ENCODE peak calls at places on chromosomes 7 and 10, in four cellular contexts. V, A, C and P are unnamed samples.

GRCh38 chr7:44326261-44327125 is 1.1 kb upstream of the CAMK2B start:
- DNase-seq in V (no peak), A (no peak), C (no peak), P (no peak)

GRCh38 chr10:17123062-17123661 is 6.4 kb downstream of the CUBN start:
- DNase-seq in V (no peak), A (no peak), C (no peak), P (no peak)

GRCh38 chr7:86823769-86824168 is 180.1 kb downstream of the GRM3 start:
- DNase-seq in V (no peak), A (no peak), C (no peak), P (no peak)

GRCh38 chr7:32048970-32049369 is 21.2 kb downstream of the PDE1C start:
- DNase-seq in V (no peak), A (no peak), C (no peak), P (peak)

GRCh38 chr7:154484406-154484805 is 432.2 kb downstream of the DPP6 start:
- DNase-seq in V (no peak), A (peak), C (no peak), P (no peak)

GRCh38 chr7:90455163-90456030 is 14.0 kb upstream of the PTTG1IP2 start:
- DNase-seq in V (peak), A (peak), C (peak), P (peak)

GRCh38 chr10:48602401-48603135 is 2.3 kb downstream of the ARHGAP22 start:
- DNase-seq in V (no peak), A (no peak), C (no peak), P (no peak)

GRCh38 chr10:49079072-49079471 is 36.2 kb downstream of the VSTM4 start:
- DNase-seq in V (no peak), A (no peak), C (no peak), P (no peak)

GRCh38 chr10:119254355-119254754 is 47.0 kb downstream of the GRK5 start:
- DNase-seq in V (no peak), A (no peak), C (no peak), P (no peak)

GRCh38 chr7:42272793-42273665 is 36.0 kb upstream of the GLI3 start:
- DNase-seq in V (no peak), A (no peak), C (no peak), P (no peak)

GRCh38 chr7:135923700-135924261 is 53.4 kb downstream of the MTPN start:
- DNase-seq in V (no peak), A (peak), C (peak), P (no peak)

GRCh38 chr7:85474234-85474633 is 287.4 kb upstream of the SEMA3D start:
- DNase-seq in V (no peak), A (no peak), C (no peak), P (peak)

GRCh38 chr7:32519763-32520162 is 24.5 kb downstream of the AVL9 start:
- DNase-seq in V (no peak), A (no peak), C (no peak), P (no peak)

GRCh38 chr7:111840528-111840927 is 278.2 kb upstream of the IMMP2L start:
- DNase-seq in V (no peak), A (no peak), C (no peak), P (no peak)

GRCh38 chr10:133312769-133313145 is 4.0 kb downstream of the ZNF511 start:
- DNase-seq in V (no peak), A (no peak), C (no peak), P (no peak)

GRCh38 chr7:25830986-25831558 is 320.9 kb upstream of the NFE2L3 start:
- DNase-seq in V (no peak), A (no peak), C (no peak), P (no peak)
- TF ChIP-seq RFX5 in V (no peak), A (no peak), C (no peak), P (no peak)

DNA sequence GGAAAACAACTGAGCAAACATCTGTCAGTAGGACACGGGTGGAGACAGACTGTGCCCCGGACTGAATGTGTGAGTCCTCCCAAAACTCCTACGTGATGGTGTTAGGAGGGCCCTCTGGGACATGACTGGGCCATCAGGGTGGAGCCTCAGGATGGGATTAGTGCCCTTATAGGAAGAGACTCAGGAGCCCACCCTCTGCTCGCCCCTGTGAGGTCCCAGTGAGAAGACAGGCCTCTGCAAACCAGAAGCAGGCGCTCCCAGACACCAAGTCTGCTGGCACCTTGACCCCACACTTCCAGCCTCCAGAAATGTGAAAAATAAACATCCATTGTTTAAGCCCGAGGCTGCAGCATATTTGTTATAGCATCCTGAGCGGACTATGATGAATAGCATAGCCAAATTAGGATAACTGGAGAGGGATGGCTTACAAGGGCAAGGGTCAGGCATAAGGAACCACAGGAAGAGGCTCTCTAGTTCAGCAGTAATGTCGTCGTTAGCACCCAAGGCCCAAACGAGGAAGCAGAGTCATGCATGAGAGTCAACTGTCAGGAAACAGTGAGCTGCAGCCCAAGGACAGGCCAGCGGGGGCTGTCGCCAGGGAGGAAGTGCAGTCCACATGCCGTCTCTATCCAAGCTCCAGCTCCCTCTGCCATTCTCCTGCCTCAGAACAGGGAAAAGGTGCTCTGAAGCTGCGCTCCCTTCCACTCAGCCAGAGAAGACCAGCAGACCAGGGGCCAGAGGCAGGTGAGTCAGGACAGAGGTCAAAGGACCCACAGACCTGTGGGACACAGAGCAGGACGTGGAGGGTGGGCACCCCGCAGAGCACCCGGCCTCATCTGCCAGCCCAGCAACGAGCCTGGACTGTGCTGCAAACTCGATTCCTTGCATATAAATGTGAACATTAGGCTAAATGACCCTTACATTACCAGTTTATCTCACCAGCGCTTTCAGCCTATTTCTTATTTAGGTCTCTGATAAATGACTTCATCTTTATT is 50.5 kb downstream of the PTPRN2 start:
- DNase-seq in V (peak), A (no peak), C (no peak), P (no peak)
- TF ChIP-seq POLR2A in V (no peak), A (no peak), C (no peak), P (no peak)

DNA sequence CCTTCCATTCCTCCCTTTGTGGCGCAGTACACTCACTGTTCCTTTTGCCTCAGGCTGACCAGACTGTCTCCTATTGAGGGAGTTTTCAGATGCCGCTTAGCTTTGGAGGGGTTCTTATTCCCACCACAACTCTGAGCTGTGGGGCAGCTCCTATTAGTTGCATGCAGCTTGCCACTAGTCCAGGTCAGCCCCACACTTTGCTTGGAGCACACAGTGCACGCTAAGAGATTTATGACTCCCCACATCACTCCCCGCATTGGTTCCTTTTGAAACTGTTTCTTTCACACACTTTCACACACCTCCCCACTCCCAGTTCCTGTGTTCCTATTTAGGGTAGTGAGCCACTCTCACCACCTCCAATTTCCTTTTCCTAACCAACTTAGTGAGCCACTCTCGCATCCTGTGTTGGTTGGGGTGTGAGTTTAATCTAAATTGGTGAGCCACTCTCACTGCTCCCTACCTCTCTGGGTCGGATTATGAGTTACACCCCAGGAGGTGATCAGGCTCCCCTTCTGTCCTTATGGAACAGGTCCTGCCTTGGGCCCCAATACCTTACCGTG is 10.4 kb upstream of the ZNF485 start:
- DNase-seq in V (no peak), A (no peak), C (no peak), P (peak)
- TF ChIP-seq JUNB in V (no peak), A (no peak), C (no peak), P (no peak)

GRCh38 chr7:25846722-25847121 is 305.3 kb upstream of the NFE2L3 start:
- DNase-seq in V (no peak), A (no peak), C (no peak), P (no peak)
- TF ChIP-seq RFX5 in V (no peak), A (no peak), C (no peak), P (no peak)

GRCh38 chr10:74151057-74151878 is at the start of gene ADK:
- DNase-seq in V (peak), A (peak), C (peak), P (no peak)
- TF ChIP-seq POLR2A in V (peak), A (peak), C (peak), P (peak)

GRCh38 chr10:62098278-62099121 is 170.1 kb downstream of the RTKN2 start:
- DNase-seq in V (peak), A (no peak), C (no peak), P (no peak)

GRCh38 chr10:62093863-62094291 is 174.8 kb downstream of the RTKN2 start:
- DNase-seq in V (peak), A (no peak), C (no peak), P (no peak)

GRCh38 chr10:62099299-62099698 is 169.3 kb downstream of the RTKN2 start:
- DNase-seq in V (no peak), A (no peak), C (no peak), P (no peak)

GRCh38 chr10:62095341-62096071 is 173.1 kb downstream of the RTKN2 start:
- DNase-seq in V (peak), A (no peak), C (no peak), P (no peak)

GRCh38 chr10:62096534-62096933 is 172.1 kb downstream of the RTKN2 start:
- DNase-seq in V (no peak), A (no peak), C (no peak), P (no peak)
- TF ChIP-seq JUNB in V (no peak), A (no peak), C (no peak), P (no peak)